ENCODE peak calls at places on chromosomes 4 and X, in seven cellular contexts. L, W, J, F, K, Z and Q are unnamed samples.

GRCh38 chrX:134603806-134604700 is 54.2 kb downstream of the PLAC1 start:
- DNase-seq in L (no peak), F (no peak), Z (peak; percentile 81), W (no peak), K (peak; percentile 85), J (peak; percentile 79), Q (no peak)

GRCh38 chr4:5050520-5050955 is 742 bp upstream of the STK32B start:
- DNase-seq in W (peak; percentile 77), L (peak; percentile 75), K (peak; percentile 75), J (peak; percentile 83), Z (peak; percentile 59), F (peak; percentile 61), Q (peak; percentile 72)

GRCh38 chr4:24840362-24840761 is 45.0 kb downstream of the SOD3 start:
- DNase-seq in J (no peak), L (no peak), Z (no peak), F (no peak), K (no peak), W (no peak), Q (no peak)

GRCh38 chrX:11836284-11836683 is 78.2 kb downstream of the MSL3 start:
- DNase-seq in K (no peak), L (no peak), J (no peak), Z (no peak), F (no peak), W (no peak), Q (no peak)

GRCh38 chrX:55056820-55057690 is 17.8 kb upstream of the PAGE2B start:
- DNase-seq in Z (peak; percentile 55), W (no peak), J (no peak), L (peak; percentile 28), F (no peak), K (peak; percentile 10), Q (no peak)

GRCh38 chr4:159235779-159236368 is 133.0 kb downstream of the RAPGEF2 start:
- DNase-seq in W (no peak), L (no peak), Z (peak; percentile 54), F (no peak), J (no peak), K (no peak), Q (no peak)

GRCh38 chr4:650461-650860 is 23.6 kb downstream of the ATP5ME start:
- DNase-seq in J (no peak), K (no peak), Z (no peak), L (no peak), W (no peak), F (no peak), Q (peak; percentile 54)

GRCh38 chr4:92252846-92253245 is 50.9 kb upstream of the GRID2 start:
- DNase-seq in F (no peak), J (no peak), W (no peak), Z (no peak), L (no peak), K (no peak), Q (no peak)

GRCh38 chr4:8906668-8906970 is 35.0 kb upstream of the HMX1 start:
- DNase-seq in K (no peak), L (no peak), F (no peak), Z (no peak), J (no peak), W (peak; percentile 17), Q (peak; percentile 24)

GRCh38 chr4:85475631-85476233 is 782 bp downstream of the ARHGAP24 start:
- DNase-seq in L (no peak), W (no peak), J (peak; percentile 42), K (no peak), F (peak; percentile 50), Z (peak; percentile 23), Q (no peak)

GRCh38 chr4:166165829-166166420 is 292.9 kb downstream of the TLL1 start:
- DNase-seq in Z (peak; percentile 55), L (peak; percentile 77), K (peak; percentile 82), F (no peak), J (peak; percentile 69), W (no peak), Q (no peak)

GRCh38 chrX:23317799-23318724 is 16.6 kb upstream of the PTCHD1 start:
- DNase-seq in L (peak; percentile 18), K (peak; percentile 38), J (peak; percentile 13), F (no peak), W (no peak), Z (no peak), Q (no peak)

GRCh38 chr4:145736241-145736831 is 56.4 kb downstream of the C4orf51 start:
- DNase-seq in L (no peak), Z (peak; percentile 54), F (peak; percentile 49), W (peak; percentile 71), K (peak; percentile 47), J (peak; percentile 22), Q (no peak)
- H3K27ac ChIP-seq in L (no peak overlapping the region), Z (peak overlapping the region; percentile 100), F (no peak overlapping the region), W (peak overlapping the region; percentile 100), K (peak overlapping the region; percentile 94), J (peak overlapping the region; percentile 97), Q (peak overlapping the region; percentile 99)

GRCh38 chrX:106039920-106040319 is 1.4 kb upstream of the SERPINA7 start:
- DNase-seq in Z (no peak), J (peak; percentile 7), L (peak; percentile 50), F (peak; percentile 43), W (no peak), K (peak; percentile 55), Q (no peak)

GRCh38 chrX:106036716-106037115 is 1.8 kb downstream of the SERPINA7 start:
- DNase-seq in K (no peak), L (no peak), F (no peak), J (no peak), Z (no peak), W (no peak), Q (no peak)

GRCh38 chrX:106037835-106038473 is 573 bp downstream of the SERPINA7 start:
- DNase-seq in W (no peak), L (no peak), F (no peak), J (no peak), Z (no peak), K (no peak), Q (no peak)

GRCh38 chrX:106038625-106039024 is at the start of gene SERPINA7:
- DNase-seq in K (no peak), Z (no peak), W (no peak), L (no peak), J (no peak), F (no peak), Q (no peak)

GRCh38 chrX:106035064-106035463 is 3.5 kb downstream of the SERPINA7 start:
- DNase-seq in L (no peak), W (no peak), Z (no peak), F (no peak), J (peak; percentile 0), K (peak; percentile 18), Q (no peak)
- TF ChIP-seq CTCF in L (peak; percentile 49), W (no peak), Z (peak; percentile 37), F (no peak), J (no peak), K (peak; percentile 64), Q (no peak)

GRCh38 chrX:30798810-30799209 is 90.2 kb downstream of the TAB3 start:
- DNase-seq in Z (no peak), K (no peak), W (no peak), L (no peak), F (no peak), J (no peak), Q (no peak)
- H3K9me3 ChIP-seq in Z (peaks cover 5% of the 10 kb centered on the region), K (no peaks in the 10 kb centered on the region), W (no peaks in the 10 kb centered on the region), L (no peaks in the 10 kb centered on the region), F (no peaks in the 10 kb centered on the region), J (no peaks in the 10 kb centered on the region), Q (no peaks in the 10 kb centered on the region)

GRCh38 chrX:154437398-154437752 is 421 bp downstream of the GDI1 start:
- DNase-seq in L (no peak), J (no peak), Z (no peak), K (no peak), F (no peak), W (no peak), Q (no peak)

GRCh38 chrX:154435171-154435733 is 1.7 kb upstream of the GDI1 start:
- DNase-seq in L (no peak), W (no peak), J (no peak), F (no peak), K (no peak), Z (no peak), Q (no peak)

GRCh38 chrX:154434394-154435168 is 2.4 kb upstream of the GDI1 start:
- DNase-seq in L (no peak), F (no peak), J (no peak), Z (no peak), K (no peak), W (no peak), Q (no peak)

GRCh38 chrX:154436597-154437397 is at the start of gene GDI1:
- DNase-seq in J (peak; percentile 75), F (peak; percentile 66), Z (peak; percentile 18), W (no peak), K (peak; percentile 33), L (peak; percentile 21), Q (no peak)

GRCh38 chrX:154436290-154436596 is 711 bp upstream of the GDI1 start:
- DNase-seq in K (no peak), L (no peak), W (no peak), Z (no peak), J (no peak), F (no peak), Q (no peak)
- H3K27ac ChIP-seq in K (no peak overlapping the region), L (no peak overlapping the region), W (peak overlapping the region; percentile 80), Z (no peak overlapping the region), J (peak overlapping the region; percentile 100), F (peak overlapping the region; percentile 55), Q (peak overlapping the region; percentile 54)

GRCh38 chr4:90030953-90031352 is 96.2 kb upstream of the CCSER1 start:
- DNase-seq in J (peak; percentile 5), K (peak; percentile 66), Z (no peak), L (no peak), F (no peak), W (no peak), Q (no peak)
- TF ChIP-seq CTCF in J (no peak), K (peak; percentile 79), Z (no peak), L (no peak), F (no peak), W (no peak), Q (peak; percentile 51)

DNA sequence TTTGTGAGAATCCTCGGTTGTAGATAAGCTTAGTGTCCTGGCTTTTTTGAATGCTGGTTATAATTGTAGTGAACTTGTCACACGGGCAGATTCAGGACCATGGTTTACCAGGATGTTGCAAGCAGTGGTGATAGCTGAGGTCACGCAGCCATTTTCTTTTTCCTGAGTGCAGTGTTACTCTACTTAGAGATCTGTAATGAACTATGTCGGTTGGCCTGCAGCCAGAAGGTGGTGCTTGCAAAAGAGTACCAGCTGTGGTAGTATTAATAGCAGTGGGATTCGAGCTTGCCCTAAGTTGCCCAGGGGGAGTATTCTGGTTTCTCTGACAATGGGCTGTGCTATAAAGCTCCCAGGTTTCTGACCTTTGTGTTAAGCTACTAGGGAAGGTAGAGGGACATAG is 368.9 kb downstream of the SLITRK2 start:
- DNase-seq in W (no peak), Z (no peak), J (no peak), F (no peak), K (no peak), L (no peak), Q (no peak)
- H3K9me3 ChIP-seq in W (no peaks in the 10 kb centered on the region), Z (no peaks in the 10 kb centered on the region), J (no peaks in the 10 kb centered on the region), F (no peaks in the 10 kb centered on the region), K (no peaks in the 10 kb centered on the region), L (no peaks in the 10 kb centered on the region), Q (no peaks in the 10 kb centered on the region)